ENCODE peak calls at places on chromosomes 6 and 20, in six cellular contexts. J is GM12892, O is H1, W is GM12878, X is K562, D is HepG2. B is an unnamed sample.

GRCh38 chr6:57221936-57222683 is at the start of gene RAB23:
- DNase-seq in W (peak), X (peak), J (peak), O (peak), D (peak), B (peak)

GRCh38 chr20:10524643-10525042 is 89.5 kb downstream of the SLX4IP start:
- DNase-seq in D (no peak), O (no peak), W (no peak), X (no peak), J (no peak), B (no peak)

GRCh38 chr6:89410231-89411018 is 1.6 kb downstream of the RRAGD start:
- DNase-seq in O (no peak), J (no peak), W (no peak), X (no peak), D (no peak), B (no peak)

GRCh38 chr6:20483902-20484497 is 50.3 kb upstream of the CDKAL1 start:
- DNase-seq in O (no peak), W (no peak), X (no peak), D (no peak), J (no peak), B (no peak)

GRCh38 chr6:155313602-155314091 is 637 bp downstream of the TFB1M start:
- DNase-seq in X (peak), O (no peak), J (no peak), W (no peak), D (peak), B (no peak)

GRCh38 chr6:31651602-31652191 is 764 bp downstream of the BAG6 start:
- DNase-seq in W (no peak), X (peak), J (no peak), O (no peak), D (peak), B (no peak)

GRCh38 chr6:77666340-77666739 is 13.5 kb downstream of the MEI4 start:
- DNase-seq in W (no peak), O (no peak), J (no peak), X (no peak), D (no peak), B (no peak)

GRCh38 chr6:35539223-35539622 is 26.5 kb upstream of the TULP1 start:
- DNase-seq in W (no peak), X (no peak), O (no peak), D (no peak), J (no peak), B (no peak)

GRCh38 chr6:111972714-111973678 is 80.9 kb upstream of the CCN6 start:
- DNase-seq in D (no peak), X (no peak), O (no peak), J (no peak), W (no peak), B (no peak)

GRCh38 chr6:110622912-110623578 is 146.6 kb upstream of the SLC22A16 start:
- DNase-seq in D (no peak), W (no peak), J (no peak), X (no peak), O (no peak), B (no peak)

GRCh38 chr20:35561268-35561667 is 19.4 kb downstream of the ERGIC3 start:
- DNase-seq in X (peak), W (no peak), O (peak), D (peak), J (no peak), B (no peak)

GRCh38 chr6:121260651-121261102 is 73.6 kb downstream of the TBC1D32 start:
- DNase-seq in W (no peak), D (no peak), O (no peak), J (no peak), X (no peak), B (no peak)

GRCh38 chr20:51862796-51863195 is 60.5 kb upstream of the SALL4 start:
- DNase-seq in W (no peak), D (no peak), O (no peak), J (no peak), X (no peak), B (no peak)

GRCh38 chr6:136011475-136011874 is 160.0 kb downstream of the PDE7B start:
- DNase-seq in D (no peak), W (no peak), J (no peak), X (no peak), O (no peak), B (no peak)

GRCh38 chr6:34992353-34992752 is 103.3 kb downstream of the ANKS1A start:
- DNase-seq in X (no peak), J (no peak), O (no peak), D (no peak), W (no peak), B (no peak)

GRCh38 chr6:166624275-166624674 is 2.8 kb downstream of the RPS6KA2 start:
- DNase-seq in J (no peak), X (no peak), D (no peak), O (no peak), W (no peak), B (no peak)

GRCh38 chr6:28218312-28219248 is 6.5 kb upstream of the ZSCAN9 start:
- DNase-seq in D (peak), J (peak), W (no peak), X (peak), O (peak), B (peak)

GRCh38 chr6:47934023-47934422 is 152.2 kb downstream of the OPN5 start:
- DNase-seq in X (no peak), D (no peak), J (no peak), W (no peak), O (no peak), B (no peak)

GRCh38 chr20:41443667-41444066 is 77.0 kb upstream of the EMILIN3 start:
- DNase-seq in W (no peak), X (no peak), O (no peak), D (no peak), J (no peak), B (no peak)

GRCh38 chr6:104537185-104537584 is 322.5 kb downstream of the HACE1 start:
- DNase-seq in J (no peak), W (no peak), X (no peak), O (no peak), D (no peak), B (no peak)

GRCh38 chr6:89834884-89835792 is 5.5 kb downstream of the CASP8AP2 start:
- DNase-seq in D (no peak), X (no peak), W (peak), J (no peak), O (no peak), B (no peak)

GRCh38 chr6:88840806-88841539 is 122.4 kb downstream of the RNGTT start:
- DNase-seq in W (no peak), J (no peak), D (peak), O (no peak), X (no peak), B (no peak)

DNA sequence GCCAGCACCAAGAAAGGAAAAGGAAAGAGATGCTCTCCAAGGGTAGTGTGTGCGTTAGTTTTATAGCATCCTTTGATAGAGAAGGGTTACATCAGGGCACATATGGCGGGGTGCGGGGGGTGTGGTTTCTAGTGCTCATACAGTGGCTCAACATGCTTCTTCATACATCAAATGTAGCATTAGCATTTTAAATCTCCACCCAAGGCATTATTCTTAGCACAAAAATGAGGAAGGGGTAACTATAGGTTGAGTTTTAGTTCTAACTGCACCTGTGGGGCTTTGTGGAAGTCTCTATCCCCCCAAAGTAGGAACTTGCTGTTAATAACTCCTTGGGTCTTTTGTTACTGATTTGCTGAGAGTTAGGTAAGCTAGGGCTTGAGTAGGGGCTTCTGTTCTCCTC is 89.3 kb downstream of the CEP57L1 start:
- DNase-seq in J (no peak), X (no peak), D (no peak), O (no peak), W (no peak), B (no peak)
- TF ChIP-seq POLR2AphosphoS5 in J (no peak), X (no peak), D (no peak), O (no peak), W (no peak), B (no peak)

DNA sequence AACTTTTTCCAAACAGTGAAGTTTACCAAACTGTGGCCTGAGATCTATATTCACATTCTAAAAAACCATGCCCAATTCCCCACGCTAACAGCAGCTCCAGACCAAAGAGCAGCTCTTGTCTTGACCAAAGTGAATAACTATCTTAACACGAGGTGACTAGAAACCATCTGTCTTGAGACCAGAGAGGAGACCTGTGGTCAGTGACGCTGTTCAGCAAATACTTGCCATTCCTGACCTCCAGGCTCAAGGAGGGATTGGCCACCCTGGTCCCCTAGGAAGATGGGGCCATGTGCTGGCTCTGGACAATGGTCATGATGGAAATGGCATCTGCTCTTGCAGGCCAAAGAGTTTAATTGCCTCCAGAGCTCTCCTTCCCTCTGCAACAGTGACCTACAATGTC is 104.4 kb upstream of the CD93 start:
- DNase-seq in D (no peak), X (no peak), J (no peak), O (no peak), W (no peak), B (no peak)
- TF ChIP-seq POLR2A in D (no peak), X (no peak), J (no peak), O (no peak), W (no peak), B (no peak)

DNA sequence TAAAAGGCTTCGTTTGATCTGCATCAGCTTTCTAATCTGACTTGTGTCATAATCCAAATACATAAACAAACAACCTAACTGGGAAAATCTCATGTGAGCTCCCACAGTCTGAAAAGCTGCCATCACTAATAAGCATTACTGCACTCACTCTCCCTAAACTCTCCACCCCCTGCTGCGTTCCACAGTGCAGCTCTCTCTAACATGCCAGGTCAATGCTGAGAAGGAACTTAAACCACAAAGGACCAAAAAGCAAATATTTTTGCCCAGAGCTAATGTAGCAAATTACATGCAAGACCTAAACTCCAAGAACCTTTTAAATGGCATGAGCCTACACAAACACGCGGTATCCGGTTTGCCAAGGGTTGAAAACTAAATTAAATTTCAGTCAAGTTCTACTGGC is 542.3 kb upstream of the JARID2 start:
- DNase-seq in O (no peak), W (no peak), X (no peak), D (no peak), J (no peak), B (no peak)
- TF ChIP-seq TAF1 in O (no peak), W (no peak), X (no peak), D (no peak), J (no peak), B (no peak)

GRCh38 chr6:6821639-6822261 is 233.2 kb downstream of the LY86 start:
- DNase-seq in X (no peak), J (no peak), D (no peak), W (no peak), O (no peak), B (no peak)

GRCh38 chr6:6818078-6818639 is 229.6 kb downstream of the LY86 start:
- DNase-seq in X (no peak), D (no peak), J (no peak), W (no peak), O (no peak), B (no peak)

GRCh38 chr6:6823030-6823429 is 234.5 kb downstream of the LY86 start:
- DNase-seq in W (no peak), D (no peak), J (no peak), X (no peak), O (no peak), B (no peak)

GRCh38 chr6:6823568-6824224 is 235.2 kb downstream of the LY86 start:
- DNase-seq in J (no peak), X (no peak), D (no peak), W (no peak), O (no peak), B (no peak)

DNA sequence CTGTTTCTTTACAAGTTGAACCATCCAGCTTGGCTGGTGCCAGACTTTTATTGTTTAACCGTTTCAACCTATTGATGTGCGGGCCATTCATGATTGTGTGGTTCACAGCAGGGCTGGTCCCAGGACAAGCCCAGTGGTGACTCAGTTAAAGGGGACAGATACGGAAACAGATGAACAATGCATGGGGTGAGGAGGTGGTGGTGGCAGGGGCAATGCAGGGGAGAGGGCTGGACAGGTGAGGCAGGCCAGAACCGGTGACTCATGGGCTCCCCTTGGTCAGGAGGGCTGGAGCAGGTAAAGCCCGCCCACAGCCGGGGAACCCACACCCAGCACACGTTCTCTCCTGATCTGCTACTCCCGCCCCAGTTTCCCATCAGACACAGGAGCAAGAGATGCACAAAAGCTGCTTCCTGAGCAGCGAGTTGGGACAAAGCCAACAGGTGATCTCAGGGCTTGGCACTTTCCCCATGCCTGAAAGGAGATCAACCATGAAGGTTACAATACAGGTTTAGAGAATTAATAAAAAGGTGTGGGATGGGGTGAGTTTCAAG is 232.2 kb downstream of the LY86 start:
- DNase-seq in O (no peak), W (no peak), D (no peak), J (no peak), X (no peak), B (no peak)
- TF ChIP-seq POLR2AphosphoS5 in O (no peak), W (no peak), D (no peak), J (no peak), X (no peak), B (no peak)

B was measured in GM12891.